ENCODE peak calls at places on chromosomes 1 and 21, in five cellular contexts. Q is HEK293T, D is progenitor cell of endocrine pancreas, A is NCI-H2171 treated with DMSO at 0.1 percent for 48 hours, M is ELF-1. C is an unnamed sample.

GRCh38 chr21:34365794-34366193 is 2.0 kb downstream of the KCNE2 start:
- DNase-seq in Q (no peak), D (no peak), A (no peak), M (no peak), C (no peak)

GRCh38 chr21:42833859-42834729 is 45.2 kb downstream of the WDR4 start:
- DNase-seq in Q (no peak), D (no peak), A (no peak), M (peak), C (no peak)

GRCh38 chr1:248622491-248623106 is 12.3 kb downstream of the OR2T11 start:
- DNase-seq in Q (peak), D (no peak), A (peak), M (no peak), C (peak)

GRCh38 chr1:203534526-203534925 is 40.6 kb downstream of the OPTC start:
- DNase-seq in Q (no peak), D (no peak), A (no peak), M (no peak), C (no peak)

GRCh38 chr1:108121361-108122143 is 78.6 kb downstream of the SLC25A24 start:
- DNase-seq in Q (no peak), D (peak), A (no peak), M (peak), C (peak)

GRCh38 chr21:34761758-34762330 is 93.0 kb downstream of the CLIC6 start:
- DNase-seq in Q (no peak), D (no peak), A (no peak), M (no peak), C (no peak)

GRCh38 chr1:248810727-248811513 is 14.8 kb downstream of the SH3BP5L start:
- DNase-seq in Q (no peak), D (no peak), A (no peak), M (no peak), C (no peak)

GRCh38 chr1:244815600-244816099 is 19.8 kb upstream of the COX20 start:
- DNase-seq in Q (no peak), D (no peak), A (no peak), M (peak), C (peak)

GRCh38 chr21:38875694-38876492 is 70.2 kb downstream of the ETS2 start:
- DNase-seq in Q (no peak), D (no peak), A (peak), M (no peak), C (no peak)

GRCh38 chr21:35933466-35933865 is 126.9 kb downstream of the SETD4 start:
- DNase-seq in Q (no peak), D (no peak), A (no peak), M (no peak), C (peak)

GRCh38 chr1:12615166-12615915 is 2.7 kb downstream of the DHRS3 start:
- DNase-seq in Q (no peak), D (no peak), A (no peak), M (no peak), C (no peak)

GRCh38 chr1:64240209-64240608 is 36.8 kb downstream of the UBE2U start:
- DNase-seq in Q (no peak), D (no peak), A (no peak), M (no peak), C (peak)

GRCh38 chr1:1630191-1630964 is 1.6 kb upstream of the MMP23B start:
- DNase-seq in Q (no peak), D (no peak), A (peak), M (peak), C (peak)

GRCh38 chr1:205375816-205376545 is 19.3 kb upstream of the KLHDC8A start:
- DNase-seq in Q (peak), D (no peak), A (peak), M (peak), C (peak)

GRCh38 chr1:178124115-178124514 is 30.2 kb downstream of the RASAL2 start:
- DNase-seq in Q (no peak), D (no peak), A (no peak), M (peak), C (peak)

GRCh38 chr1:219066098-219066497 is 107.6 kb upstream of the LYPLAL1 start:
- DNase-seq in Q (no peak), D (no peak), A (no peak), M (no peak), C (no peak)

GRCh38 chr1:230415405-230416119 is 10.6 kb downstream of the PGBD5 start:
- DNase-seq in Q (no peak), D (no peak), A (no peak), M (no peak), C (no peak)

GRCh38 chr1:233909195-233909594 is 4.7 kb downstream of the SLC35F3 start:
- DNase-seq in Q (no peak), D (no peak), A (no peak), M (no peak), C (no peak)

GRCh38 chr1:81550753-81551152 is 250.0 kb upstream of the ADGRL2 start:
- DNase-seq in Q (no peak), D (no peak), A (no peak), M (peak), C (peak)

GRCh38 chr21:39003982-39004775 is 179.1 kb downstream of the PSMG1 start:
- DNase-seq in Q (no peak), D (no peak), A (no peak), M (no peak), C (peak)

GRCh38 chr21:46385846-46386725 is 62.1 kb downstream of the PCNT start:
- DNase-seq in Q (no peak), D (no peak), A (no peak), M (no peak), C (no peak)

GRCh38 chr1:24191860-24192259 is 4.8 kb upstream of the IFNLR1 start:
- DNase-seq in Q (no peak), D (no peak), A (no peak), M (no peak), C (no peak)

GRCh38 chr21:25329227-25329626 is 278.1 kb downstream of the MRPL39 start:
- DNase-seq in Q (no peak), D (no peak), A (no peak), M (no peak), C (no peak)

GRCh38 chr1:238408737-238409136 is 518.0 kb upstream of the ZP4 start:
- DNase-seq in Q (no peak), D (no peak), A (no peak), M (no peak), C (no peak)

GRCh38 chr1:186519981-186520380 is 59.1 kb upstream of the PDC start:
- DNase-seq in Q (no peak), D (no peak), A (no peak), M (no peak), C (no peak)

GRCh38 chr1:115113781-115114180 is 24.5 kb upstream of the TSPAN2 start:
- DNase-seq in Q (no peak), D (no peak), A (no peak), M (no peak), C (no peak)

GRCh38 chr1:7432102-7432895 is 338.8 kb upstream of the VAMP3 start:
- DNase-seq in Q (no peak), D (no peak), A (peak), M (no peak), C (no peak)

GRCh38 chr1:234683856-234684632 is 74.1 kb upstream of the IRF2BP2 start:
- DNase-seq in Q (no peak), D (no peak), A (no peak), M (peak), C (peak)

GRCh38 chr21:39961251-39961650 is 94.0 kb downstream of the PCP4 start:
- DNase-seq in Q (no peak), D (no peak), A (no peak), M (no peak), C (no peak)

GRCh38 chr1:245956225-245956624 is 550.9 kb downstream of the SMYD3 start:
- DNase-seq in Q (no peak), D (no peak), A (no peak), M (no peak), C (no peak)

GRCh38 chr1:31904339-31905092 is 33.7 kb downstream of the PTP4A2 start:
- DNase-seq in Q (no peak), D (no peak), A (peak), M (no peak), C (no peak)

GRCh38 chr1:233040494-233040893 is 90.1 kb downstream of the NTPCR start:
- DNase-seq in Q (no peak), D (no peak), A (no peak), M (no peak), C (no peak)

GRCh38 chr1:95551201-95551600 is 317.2 kb downstream of the RWDD3 start:
- DNase-seq in Q (no peak), D (no peak), A (no peak), M (no peak), C (no peak)

GRCh38 chr1:23908453-23909341 is 4.5 kb downstream of the CNR2 start:
- DNase-seq in Q (no peak), D (no peak), A (no peak), M (no peak), C (no peak)

GRCh38 chr1:64913361-64914015 is 52.9 kb downstream of the JAK1 start:
- DNase-seq in Q (no peak), D (no peak), A (no peak), M (no peak), C (no peak)

GRCh38 chr1:26705788-26706237 is 10.0 kb downstream of the ARID1A start:
- DNase-seq in Q (no peak), D (no peak), A (no peak), M (no peak), C (no peak)

GRCh38 chr1:87362834-87363426 is 34.2 kb downstream of the LMO4 start:
- DNase-seq in Q (no peak), D (no peak), A (no peak), M (no peak), C (no peak)